ENCODE peak calls at places on chromosomes 3 and 15, in ten cellular contexts. W, Y, L, Z, M, P, V, C, X and O are unnamed samples.

GRCh38 chr15:89112341-89112971 is 24.2 kb downstream of the ABHD2 start:
- DNase-seq in W (no peak), Y (no peak), L (peak), Z (no peak), M (peak), P (peak), V (no peak), C (peak), X (no peak), O (no peak)

GRCh38 chr15:62087671-62088360 is 21.0 kb downstream of the C2CD4A start:
- DNase-seq in W (no peak), Y (no peak), L (no peak), Z (no peak), M (no peak), P (no peak), V (no peak), C (no peak), X (no peak), O (no peak)

GRCh38 chr3:71102111-71103039 is 481.2 kb downstream of the FOXP1 start:
- DNase-seq in W (no peak), Y (no peak), L (no peak), Z (no peak), M (no peak), P (no peak), V (no peak), C (no peak), X (no peak), O (no peak)

GRCh38 chr3:24608701-24609387 is 114.2 kb upstream of the THRB start:
- DNase-seq in W (no peak), Y (no peak), L (no peak), Z (no peak), M (no peak), P (no peak), V (no peak), C (no peak), X (no peak), O (no peak)

GRCh38 chr15:40454904-40455391 is 14.2 kb downstream of the BAHD1 start:
- DNase-seq in W (peak), Y (no peak), L (no peak), Z (no peak), M (no peak), P (no peak), V (no peak), C (no peak), X (peak), O (no peak)

GRCh38 chr3:71987828-71988227 is 202.9 kb upstream of the PROK2 start:
- DNase-seq in W (no peak), Y (peak), L (no peak), Z (no peak), M (no peak), P (no peak), V (no peak), C (no peak), X (peak), O (no peak)

GRCh38 chr15:52509500-52510244 is 19.0 kb downstream of the MYO5A start:
- DNase-seq in W (no peak), Y (no peak), L (no peak), Z (no peak), M (no peak), P (no peak), V (no peak), C (no peak), X (no peak), O (no peak)

GRCh38 chr3:32506466-32506865 is 3.8 kb upstream of the CMTM6 start:
- DNase-seq in W (no peak), Y (no peak), L (no peak), Z (no peak), M (no peak), P (no peak), V (no peak), C (no peak), X (no peak), O (no peak)

GRCh38 chr15:94576889-94577533 is 345.6 kb downstream of the MCTP2 start:
- DNase-seq in W (peak), Y (peak), L (peak), Z (peak), M (no peak), P (no peak), V (no peak), C (peak), X (peak), O (no peak)

GRCh38 chr3:50256978-50257890 is 11.7 kb upstream of the SEMA3B start:
- DNase-seq in W (no peak), Y (no peak), L (peak), Z (no peak), M (no peak), P (no peak), V (no peak), C (peak), X (peak), O (no peak)

GRCh38 chr3:55664387-55664786 is 177.3 kb upstream of the WNT5A start:
- DNase-seq in W (no peak), Y (no peak), L (no peak), Z (no peak), M (no peak), P (no peak), V (no peak), C (no peak), X (no peak), O (no peak)

GRCh38 chr3:184259878-184260570 is 1.3 kb downstream of the CAMK2N2 start:
- DNase-seq in W (peak), Y (no peak), L (peak), Z (no peak), M (no peak), P (peak), V (peak), C (peak), X (peak), O (no peak)

GRCh38 chr15:74302821-74303359 is 64.6 kb downstream of the CYP11A1 start:
- DNase-seq in W (no peak), Y (no peak), L (peak), Z (peak), M (no peak), P (no peak), V (peak), C (peak), X (peak), O (no peak)

GRCh38 chr15:81297580-81298575 is 26.1 kb downstream of the STARD5 start:
- DNase-seq in W (no peak), Y (no peak), L (no peak), Z (no peak), M (no peak), P (no peak), V (no peak), C (peak), X (peak), O (no peak)

GRCh38 chr3:14658978-14659377 is 7.4 kb downstream of the CCDC174 start:
- DNase-seq in W (no peak), Y (no peak), L (no peak), Z (no peak), M (no peak), P (no peak), V (no peak), C (no peak), X (no peak), O (no peak)

GRCh38 chr3:61669203-61669602 is 107.8 kb downstream of the PTPRG start:
- DNase-seq in W (no peak), Y (no peak), L (no peak), Z (no peak), M (no peak), P (no peak), V (no peak), C (no peak), X (no peak), O (no peak)

GRCh38 chr3:16253601-16254000 is 11.1 kb downstream of the DPH3 start:
- DNase-seq in W (no peak), Y (peak), L (no peak), Z (no peak), M (peak), P (no peak), V (peak), C (peak), X (peak), O (peak)

GRCh38 chr3:113285226-113285625 is 73.9 kb downstream of the BOC start:
- DNase-seq in W (no peak), Y (no peak), L (no peak), Z (no peak), M (no peak), P (no peak), V (no peak), C (no peak), X (no peak), O (no peak)

GRCh38 chr3:127457094-127457475 is 133.4 kb downstream of the TPRA1 start:
- DNase-seq in W (no peak), Y (no peak), L (peak), Z (no peak), M (peak), P (no peak), V (peak), C (peak), X (no peak), O (peak)

GRCh38 chr15:86915811-86916331 is 836.2 kb downstream of the AGBL1 start:
- DNase-seq in W (peak), Y (peak), L (no peak), Z (no peak), M (peak), P (peak), V (peak), C (no peak), X (peak), O (no peak)

GRCh38 chr3:145716519-145716918 is 444.5 kb downstream of the PLOD2 start:
- DNase-seq in W (no peak), Y (no peak), L (no peak), Z (no peak), M (no peak), P (no peak), V (no peak), C (no peak), X (no peak), O (no peak)

GRCh38 chr3:181859518-181859917 is 147.8 kb downstream of the SOX2 start:
- DNase-seq in W (no peak), Y (no peak), L (no peak), Z (peak), M (no peak), P (no peak), V (no peak), C (no peak), X (no peak), O (no peak)

GRCh38 chr15:57731543-57732103 is 25.1 kb downstream of the POLR2M start:
- DNase-seq in W (no peak), Y (no peak), L (no peak), Z (no peak), M (no peak), P (no peak), V (no peak), C (no peak), X (no peak), O (no peak)

GRCh38 chr3:39165518-39165917 is 12.1 kb upstream of the CSRNP1 start:
- DNase-seq in W (no peak), Y (no peak), L (no peak), Z (no peak), M (no peak), P (no peak), V (no peak), C (no peak), X (no peak), O (no peak)

GRCh38 chr3:27877122-27878011 is 155.2 kb upstream of the EOMES start:
- DNase-seq in W (no peak), Y (no peak), L (peak), Z (no peak), M (no peak), P (no peak), V (no peak), C (no peak), X (no peak), O (no peak)

GRCh38 chr15:89999676-90000174 is 1.4 kb upstream of the ZNF710 start:
- DNase-seq in W (peak), Y (no peak), L (no peak), Z (no peak), M (peak), P (no peak), V (no peak), C (peak), X (no peak), O (no peak)

GRCh38 chr15:52438047-52438446 is 90.6 kb downstream of the MYO5A start:
- DNase-seq in W (no peak), Y (no peak), L (no peak), Z (no peak), M (peak), P (no peak), V (no peak), C (no peak), X (peak), O (no peak)

GRCh38 chr3:6844723-6845122 is 16.2 kb upstream of the GRM7 start:
- DNase-seq in W (no peak), Y (no peak), L (no peak), Z (no peak), M (no peak), P (no peak), V (no peak), C (no peak), X (no peak), O (no peak)

GRCh38 chr3:193987186-193987585 is 148.8 kb upstream of the HES1 start:
- DNase-seq in W (no peak), Y (no peak), L (no peak), Z (no peak), M (no peak), P (no peak), V (no peak), C (no peak), X (no peak), O (no peak)

GRCh38 chr3:179898024-179898423 is 138.7 kb downstream of the PEX5L start:
- DNase-seq in W (peak), Y (no peak), L (no peak), Z (no peak), M (no peak), P (no peak), V (no peak), C (no peak), X (peak), O (no peak)

GRCh38 chr3:143895805-143896204 is 47.5 kb upstream of the SLC9A9 start:
- DNase-seq in W (no peak), Y (no peak), L (no peak), Z (no peak), M (no peak), P (no peak), V (no peak), C (no peak), X (no peak), O (no peak)

GRCh38 chr3:193509103-193509965 is 45.4 kb downstream of the ATP13A4 start:
- DNase-seq in W (no peak), Y (no peak), L (peak), Z (no peak), M (no peak), P (no peak), V (no peak), C (no peak), X (no peak), O (no peak)

GRCh38 chr3:138367912-138368311 is 19.5 kb downstream of the MRAS start:
- DNase-seq in W (no peak), Y (peak), L (no peak), Z (no peak), M (peak), P (no peak), V (no peak), C (peak), X (peak), O (peak)

GRCh38 chr3:25690768-25691548 is 26.3 kb upstream of the TOP2B start:
- DNase-seq in W (no peak), Y (no peak), L (no peak), Z (no peak), M (no peak), P (no peak), V (no peak), C (no peak), X (no peak), O (no peak)

GRCh38 chr15:90002428-90002844 is 1.3 kb downstream of the ZNF710 start:
- DNase-seq in W (no peak), Y (no peak), L (no peak), Z (no peak), M (peak), P (peak), V (peak), C (peak), X (peak), O (peak)

GRCh38 chr3:154151969-154152368 is 30.8 kb downstream of the ARHGEF26 start:
- DNase-seq in W (peak), Y (no peak), L (no peak), Z (no peak), M (no peak), P (no peak), V (no peak), C (no peak), X (no peak), O (no peak)

GRCh38 chr3:182235504-182235903 is 523.8 kb downstream of the SOX2 start:
- DNase-seq in W (no peak), Y (no peak), L (no peak), Z (no peak), M (no peak), P (no peak), V (no peak), C (no peak), X (no peak), O (no peak)

GRCh38 chr3:51668756-51669155 is 2.3 kb upstream of the TEX264 start:
- DNase-seq in W (no peak), Y (no peak), L (no peak), Z (no peak), M (no peak), P (no peak), V (no peak), C (no peak), X (peak), O (no peak)

DNA sequence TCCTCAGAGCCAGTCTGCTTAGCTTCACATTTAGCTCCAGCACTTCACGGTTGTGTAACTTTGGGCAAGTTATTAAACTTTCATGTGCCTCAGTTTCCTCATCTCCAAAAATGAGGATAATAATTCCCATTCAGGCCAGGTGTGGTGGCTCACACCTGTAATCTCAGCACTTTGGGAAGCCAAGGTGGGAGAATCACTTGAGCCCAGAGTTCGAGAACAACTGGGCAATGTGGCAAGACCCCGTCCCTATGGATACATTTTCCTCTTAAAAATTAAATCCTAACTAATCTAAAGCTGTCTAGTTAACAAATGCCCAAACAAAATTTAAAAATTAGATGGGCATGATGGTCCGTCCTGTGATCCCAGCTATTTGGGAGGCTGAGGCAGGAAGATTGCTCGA is 7.2 kb downstream of the RCN2 start:
- DNase-seq in W (no peak), Y (no peak), L (no peak), Z (no peak), M (no peak), P (no peak), V (no peak), C (no peak), X (no peak), O (no peak)
- TF ChIP-seq POLR2A in W (no peak), Y (no peak), L (no peak), Z (no peak), M (no peak), P (no peak), V (no peak), C (no peak), X (no peak), O (no peak)

DNA sequence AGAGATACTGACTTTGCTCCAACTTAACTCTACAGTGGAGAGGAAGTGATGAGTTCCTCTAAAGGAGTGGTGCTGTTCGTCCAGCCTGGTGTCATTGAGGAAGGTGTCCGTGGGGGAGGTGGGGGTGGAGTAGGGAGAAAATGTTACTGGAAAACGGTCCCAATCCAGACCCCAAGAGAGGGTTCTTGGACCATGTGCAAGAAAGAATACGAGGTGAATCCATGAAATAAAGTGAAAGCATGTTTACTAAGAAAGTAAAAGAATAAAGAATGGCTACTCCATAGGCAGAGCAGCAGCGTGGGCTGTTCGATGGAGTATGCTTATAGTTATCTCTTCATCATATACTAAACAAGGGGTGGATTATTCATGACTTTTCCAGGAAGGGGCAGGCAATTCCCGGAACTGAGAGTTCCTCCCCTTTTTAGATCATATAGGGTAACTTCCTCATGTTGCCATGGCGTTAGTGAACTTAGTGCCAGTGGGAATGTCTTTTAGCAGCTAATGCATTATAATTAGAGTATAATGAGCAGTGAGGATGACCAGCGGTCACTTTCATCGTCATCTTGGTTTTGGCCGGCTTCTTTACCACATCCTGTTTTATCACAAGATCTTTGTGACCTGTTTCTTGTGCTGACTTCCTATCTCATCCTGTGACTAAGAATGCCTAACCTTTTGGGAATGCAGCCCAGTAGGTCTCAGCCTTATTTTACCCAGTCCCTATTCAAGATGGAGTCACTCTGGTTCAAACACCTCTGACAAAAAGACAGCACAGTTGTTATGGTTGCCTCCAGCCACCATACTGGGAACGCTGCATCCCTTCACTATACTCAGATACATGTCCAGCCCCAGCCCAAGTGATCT is 38.6 kb downstream of the CLEC3B start:
- DNase-seq in W (no peak), Y (no peak), L (no peak), Z (no peak), M (peak), P (no peak), V (no peak), C (no peak), X (peak), O (no peak)
- TF ChIP-seq POLR2A in W (no peak), Y (no peak), L (no peak), Z (no peak), M (peak), P (no peak), V (no peak), C (no peak), X (no peak), O (no peak)

GRCh38 chr3:10206166-10206511 is 41.4 kb downstream of the IRAK2 start:
- DNase-seq in W (no peak), Y (no peak), L (no peak), Z (no peak), M (no peak), P (no peak), V (no peak), C (no peak), X (no peak), O (no peak)

GRCh38 chr3:10204921-10205320 is 40.2 kb downstream of the IRAK2 start:
- DNase-seq in W (no peak), Y (no peak), L (no peak), Z (no peak), M (no peak), P (no peak), V (no peak), C (no peak), X (no peak), O (no peak)

DNA sequence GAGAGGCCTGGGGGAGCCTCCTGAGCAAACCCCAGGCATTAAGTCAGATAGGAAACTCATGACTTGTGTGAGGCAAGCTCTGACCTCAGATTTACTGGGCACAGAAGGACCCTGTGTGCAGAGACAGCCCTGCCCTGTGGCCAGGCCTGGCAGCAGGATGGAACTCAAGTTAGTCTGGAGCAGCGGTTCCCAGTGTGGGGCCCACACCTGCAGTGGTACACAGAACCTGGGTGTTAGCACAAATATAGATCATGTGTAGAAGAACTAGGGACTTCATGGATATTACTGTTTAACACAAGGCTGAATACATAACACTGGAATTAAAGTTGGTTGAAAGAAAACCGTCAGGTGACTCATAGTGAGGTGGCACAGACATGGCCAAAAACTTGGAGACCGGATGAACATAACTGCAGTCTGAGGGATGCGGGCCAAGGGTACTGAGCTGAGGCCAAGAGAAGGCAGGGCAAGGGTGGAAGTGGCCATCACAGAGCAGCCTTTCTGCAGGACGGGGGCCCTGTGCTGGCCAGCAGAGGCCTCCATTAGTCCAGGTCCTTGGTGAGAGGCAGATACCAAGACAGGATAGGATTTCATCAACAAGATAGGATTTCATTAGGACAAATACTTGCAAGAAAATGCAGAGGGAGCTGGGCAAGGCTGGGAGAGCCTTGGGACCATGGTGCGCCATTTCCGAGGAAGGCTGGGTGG is 40.9 kb downstream of the IRAK2 start:
- DNase-seq in W (peak), Y (no peak), L (peak), Z (no peak), M (no peak), P (peak), V (no peak), C (no peak), X (no peak), O (no peak)
- TF ChIP-seq POLR2A in W (peak), Y (no peak), L (no peak), Z (no peak), M (no peak), P (peak), V (no peak), C (no peak), X (no peak), O (no peak)

GRCh38 chr3:12841085-12841969 is at the start of gene RPL32:
- DNase-seq in W (peak), Y (peak), L (peak), Z (peak), M (peak), P (peak), V (peak), C (peak), X (peak), O (peak)
- TF ChIP-seq POLR2A in W (peak), Y (peak), L (peak), Z (peak), M (peak), P (peak), V (peak), C (peak), X (peak), O (peak)

GRCh38 chr3:107598926-107599754 is 76.4 kb downstream of the BBX start:
- DNase-seq in W (no peak), Y (peak), L (no peak), Z (peak), M (peak), P (no peak), V (peak), C (peak), X (peak), O (no peak)
- TF ChIP-seq POLR2A in W (no peak), Y (no peak), L (no peak), Z (no peak), M (no peak), P (no peak), V (peak), C (no peak), X (no peak), O (no peak)